ENCODE peak calls at places on chromosomes 6 and 20, in ten cellular contexts. One of them, this sample, is unnamed. For H3K4me1 and H3K9me3, the result is how much of the 10 kb centered on the place peaks cover.

GRCh38 chr6:38348366-38348765 is 291.4 kb downstream of the BTBD9 start:
- DNase-seq in SK-N-SH: no peak
- DNase-seq in kidney: no peak
- DNase-seq in right cardiac atrium: no peak
- DNase-seq in psoas muscle: no peak
- DNase-seq in uterus: no peak
- DNase-seq in right atrium auricular region: no peak
- DNase-seq in HCT116: no peak
- DNase-seq in lower lobe of right lung: no peak
- DNase-seq in adipocyte: no peak
- DNase-seq in this sample: no peak

GRCh38 chr6:99348220-99348822 is 1.2 kb downstream of the FAXC start:
- DNase-seq in SK-N-SH: peak
- DNase-seq in kidney: no peak
- DNase-seq in right cardiac atrium: no peak
- DNase-seq in psoas muscle: no peak
- DNase-seq in uterus: no peak
- DNase-seq in right atrium auricular region: no peak
- DNase-seq in HCT116: no peak
- DNase-seq in lower lobe of right lung: no peak
- DNase-seq in adipocyte: no peak
- DNase-seq in this sample: no peak

GRCh38 chr20:5136096-5136495 is 9.3 kb downstream of the CDS2 start:
- DNase-seq in SK-N-SH: no peak
- DNase-seq in kidney: no peak
- DNase-seq in right cardiac atrium: no peak
- DNase-seq in psoas muscle: no peak
- DNase-seq in uterus: no peak
- DNase-seq in right atrium auricular region: no peak
- DNase-seq in HCT116: no peak
- DNase-seq in lower lobe of right lung: no peak
- DNase-seq in adipocyte: no peak
- DNase-seq in this sample: no peak

GRCh38 chr6:54198134-54198533 is 86.9 kb downstream of the MLIP start:
- DNase-seq in SK-N-SH: no peak
- DNase-seq in kidney: no peak
- DNase-seq in right cardiac atrium: no peak
- DNase-seq in psoas muscle: no peak
- DNase-seq in uterus: no peak
- DNase-seq in right atrium auricular region: no peak
- DNase-seq in HCT116: no peak
- DNase-seq in lower lobe of right lung: no peak
- DNase-seq in adipocyte: peak
- DNase-seq in this sample: no peak

GRCh38 chr20:50728981-50729874 is 2.2 kb upstream of the PARD6B start:
- DNase-seq in SK-N-SH: no peak
- DNase-seq in kidney: peak
- DNase-seq in right cardiac atrium: no peak
- DNase-seq in psoas muscle: no peak
- DNase-seq in uterus: no peak
- DNase-seq in right atrium auricular region: peak
- DNase-seq in HCT116: peak
- DNase-seq in lower lobe of right lung: peak
- DNase-seq in adipocyte: no peak
- DNase-seq in this sample: no peak

GRCh38 chr6:151111670-151112069 is 128.1 kb upstream of the AKAP12 start:
- DNase-seq in SK-N-SH: peak
- DNase-seq in kidney: no peak
- DNase-seq in right cardiac atrium: no peak
- DNase-seq in psoas muscle: no peak
- DNase-seq in uterus: no peak
- DNase-seq in right atrium auricular region: no peak
- DNase-seq in HCT116: no peak
- DNase-seq in lower lobe of right lung: no peak
- DNase-seq in adipocyte: no peak
- DNase-seq in this sample: no peak

GRCh38 chr20:24488064-24488799 is 18.8 kb downstream of the SYNDIG1 start:
- DNase-seq in SK-N-SH: no peak
- DNase-seq in kidney: no peak
- DNase-seq in right cardiac atrium: no peak
- DNase-seq in psoas muscle: no peak
- DNase-seq in uterus: no peak
- DNase-seq in right atrium auricular region: no peak
- DNase-seq in HCT116: no peak
- DNase-seq in lower lobe of right lung: no peak
- DNase-seq in adipocyte: no peak
- DNase-seq in this sample: no peak

GRCh38 chr6:18186033-18186432 is 30.8 kb downstream of the KDM1B start:
- DNase-seq in SK-N-SH: no peak
- DNase-seq in kidney: no peak
- DNase-seq in right cardiac atrium: no peak
- DNase-seq in psoas muscle: no peak
- DNase-seq in uterus: no peak
- DNase-seq in right atrium auricular region: no peak
- DNase-seq in HCT116: no peak
- DNase-seq in lower lobe of right lung: peak
- DNase-seq in adipocyte: no peak
- DNase-seq in this sample: no peak

GRCh38 chr6:11275598-11275997 is 43.1 kb upstream of the NEDD9 start:
- DNase-seq in SK-N-SH: no peak
- DNase-seq in kidney: no peak
- DNase-seq in right cardiac atrium: no peak
- DNase-seq in psoas muscle: no peak
- DNase-seq in uterus: no peak
- DNase-seq in right atrium auricular region: no peak
- DNase-seq in HCT116: no peak
- DNase-seq in lower lobe of right lung: no peak
- DNase-seq in adipocyte: no peak
- DNase-seq in this sample: no peak

GRCh38 chr6:37359034-37359433 is 5.3 kb downstream of the RNF8 start:
- DNase-seq in SK-N-SH: no peak
- DNase-seq in kidney: no peak
- DNase-seq in right cardiac atrium: no peak
- DNase-seq in psoas muscle: no peak
- DNase-seq in uterus: no peak
- DNase-seq in right atrium auricular region: no peak
- DNase-seq in HCT116: no peak
- DNase-seq in lower lobe of right lung: no peak
- DNase-seq in adipocyte: no peak
- DNase-seq in this sample: no peak

GRCh38 chr6:118914598-118914997 is 20.4 kb downstream of the MCM9 start:
- DNase-seq in SK-N-SH: no peak
- DNase-seq in kidney: no peak
- DNase-seq in right cardiac atrium: no peak
- DNase-seq in psoas muscle: no peak
- DNase-seq in uterus: no peak
- DNase-seq in right atrium auricular region: no peak
- DNase-seq in HCT116: no peak
- DNase-seq in lower lobe of right lung: no peak
- DNase-seq in adipocyte: no peak
- DNase-seq in this sample: no peak

GRCh38 chr6:158184598-158184997 is 16.4 kb downstream of the GTF2H5 start:
- DNase-seq in SK-N-SH: no peak
- DNase-seq in kidney: no peak
- DNase-seq in right cardiac atrium: no peak
- DNase-seq in psoas muscle: no peak
- DNase-seq in uterus: no peak
- DNase-seq in right atrium auricular region: no peak
- DNase-seq in HCT116: no peak
- DNase-seq in lower lobe of right lung: no peak
- DNase-seq in adipocyte: no peak
- DNase-seq in this sample: no peak

GRCh38 chr6:113315068-113315467 is 542.1 kb upstream of the MARCKS start:
- DNase-seq in SK-N-SH: no peak
- DNase-seq in kidney: no peak
- DNase-seq in right cardiac atrium: no peak
- DNase-seq in psoas muscle: no peak
- DNase-seq in uterus: no peak
- DNase-seq in right atrium auricular region: no peak
- DNase-seq in HCT116: no peak
- DNase-seq in lower lobe of right lung: no peak
- DNase-seq in adipocyte: no peak
- DNase-seq in this sample: no peak

GRCh38 chr20:54194724-54195438 is 13.0 kb upstream of the PFDN4 start:
- DNase-seq in SK-N-SH: no peak
- DNase-seq in kidney: no peak
- DNase-seq in right cardiac atrium: no peak
- DNase-seq in psoas muscle: no peak
- DNase-seq in uterus: no peak
- DNase-seq in right atrium auricular region: no peak
- DNase-seq in HCT116: no peak
- DNase-seq in lower lobe of right lung: no peak
- DNase-seq in adipocyte: no peak
- DNase-seq in this sample: no peak

GRCh38 chr6:149089508-149089907 is 228.0 kb upstream of the TAB2 start:
- DNase-seq in SK-N-SH: no peak
- DNase-seq in kidney: no peak
- DNase-seq in right cardiac atrium: no peak
- DNase-seq in psoas muscle: no peak
- DNase-seq in uterus: no peak
- DNase-seq in right atrium auricular region: no peak
- DNase-seq in HCT116: no peak
- DNase-seq in lower lobe of right lung: no peak
- DNase-seq in adipocyte: no peak
- DNase-seq in this sample: no peak

GRCh38 chr6:4459032-4459431 is 317.2 kb upstream of the CDYL start:
- DNase-seq in SK-N-SH: no peak
- DNase-seq in kidney: no peak
- DNase-seq in right cardiac atrium: no peak
- DNase-seq in psoas muscle: no peak
- DNase-seq in uterus: peak
- DNase-seq in right atrium auricular region: peak
- DNase-seq in HCT116: no peak
- DNase-seq in lower lobe of right lung: no peak
- DNase-seq in adipocyte: peak
- DNase-seq in this sample: no peak

GRCh38 chr6:27836783-27837635 is 75.2 kb downstream of the OR2B2 start:
- DNase-seq in SK-N-SH: peak
- DNase-seq in kidney: no peak
- DNase-seq in right cardiac atrium: peak
- DNase-seq in psoas muscle: peak
- DNase-seq in uterus: peak
- DNase-seq in right atrium auricular region: peak
- DNase-seq in HCT116: peak
- DNase-seq in lower lobe of right lung: peak
- DNase-seq in adipocyte: peak
- DNase-seq in this sample: no peak

GRCh38 chr6:125752773-125753172 is 3.3 kb downstream of the HEY2 start:
- DNase-seq in SK-N-SH: no peak
- DNase-seq in kidney: no peak
- DNase-seq in right cardiac atrium: no peak
- DNase-seq in psoas muscle: no peak
- DNase-seq in uterus: no peak
- DNase-seq in right atrium auricular region: no peak
- DNase-seq in HCT116: no peak
- DNase-seq in lower lobe of right lung: no peak
- DNase-seq in adipocyte: no peak
- DNase-seq in this sample: no peak

GRCh38 chr6:125750692-125751333 is 1.4 kb downstream of the HEY2 start:
- DNase-seq in SK-N-SH: no peak
- DNase-seq in kidney: no peak
- DNase-seq in right cardiac atrium: no peak
- DNase-seq in psoas muscle: no peak
- DNase-seq in uterus: no peak
- DNase-seq in right atrium auricular region: no peak
- DNase-seq in HCT116: no peak
- DNase-seq in lower lobe of right lung: no peak
- DNase-seq in adipocyte: no peak
- DNase-seq in this sample: no peak

GRCh38 chr6:125753218-125753936 is 3.9 kb downstream of the HEY2 start:
- DNase-seq in SK-N-SH: no peak
- DNase-seq in kidney: no peak
- DNase-seq in right cardiac atrium: no peak
- DNase-seq in psoas muscle: no peak
- DNase-seq in uterus: no peak
- DNase-seq in right atrium auricular region: no peak
- DNase-seq in HCT116: peak
- DNase-seq in lower lobe of right lung: no peak
- DNase-seq in adipocyte: peak
- DNase-seq in this sample: no peak

GRCh38 chr6:125749864-125750691 is 646 bp downstream of the HEY2 start:
- DNase-seq in SK-N-SH: no peak
- DNase-seq in kidney: no peak
- DNase-seq in right cardiac atrium: peak
- DNase-seq in psoas muscle: peak
- DNase-seq in uterus: no peak
- DNase-seq in right atrium auricular region: no peak
- DNase-seq in HCT116: no peak
- DNase-seq in lower lobe of right lung: no peak
- DNase-seq in adipocyte: no peak
- DNase-seq in this sample: peak

GRCh38 chr6:125751334-125751916 is 2.0 kb downstream of the HEY2 start:
- DNase-seq in SK-N-SH: no peak
- DNase-seq in kidney: no peak
- DNase-seq in right cardiac atrium: no peak
- DNase-seq in psoas muscle: no peak
- DNase-seq in uterus: no peak
- DNase-seq in right atrium auricular region: no peak
- DNase-seq in HCT116: no peak
- DNase-seq in lower lobe of right lung: no peak
- DNase-seq in adipocyte: no peak
- DNase-seq in this sample: no peak
- H3K4me1 ChIP-seq in SK-N-SH: under half
- H3K4me1 ChIP-seq in kidney: under half
- H3K4me1 ChIP-seq in right cardiac atrium: under half
- H3K4me1 ChIP-seq in psoas muscle: under half
- H3K4me1 ChIP-seq in uterus: under half
- H3K4me1 ChIP-seq in right atrium auricular region: under half
- H3K4me1 ChIP-seq in HCT116: under half
- H3K4me1 ChIP-seq in lower lobe of right lung: under half
- H3K4me1 ChIP-seq in adipocyte: under half
- H3K4me1 ChIP-seq in this sample: under half

GRCh38 chr6:142883011-142883410 is 62.0 kb downstream of the HIVEP2 start:
- DNase-seq in SK-N-SH: no peak
- DNase-seq in kidney: no peak
- DNase-seq in right cardiac atrium: no peak
- DNase-seq in psoas muscle: no peak
- DNase-seq in uterus: no peak
- DNase-seq in right atrium auricular region: no peak
- DNase-seq in HCT116: no peak
- DNase-seq in lower lobe of right lung: no peak
- DNase-seq in adipocyte: peak
- DNase-seq in this sample: no peak
- H3K4me3 ChIP-seq in SK-N-SH: no peak
- H3K4me3 ChIP-seq in kidney: no peak
- H3K4me3 ChIP-seq in right cardiac atrium: no peak
- H3K4me3 ChIP-seq in psoas muscle: no peak
- H3K4me3 ChIP-seq in uterus: no peak
- H3K4me3 ChIP-seq in right atrium auricular region: no peak
- H3K4me3 ChIP-seq in HCT116: no peak
- H3K4me3 ChIP-seq in lower lobe of right lung: no peak
- H3K4me3 ChIP-seq in adipocyte: no peak
- H3K4me3 ChIP-seq in this sample: no peak

GRCh38 chr6:26016326-26017275 is 54.0 kb downstream of the TRIM38 start:
- DNase-seq in SK-N-SH: no peak
- DNase-seq in kidney: no peak
- DNase-seq in right cardiac atrium: peak
- DNase-seq in psoas muscle: peak
- DNase-seq in uterus: no peak
- DNase-seq in right atrium auricular region: no peak
- DNase-seq in HCT116: no peak
- DNase-seq in lower lobe of right lung: no peak
- DNase-seq in adipocyte: peak
- DNase-seq in this sample: peak
- H3K9me3 ChIP-seq in SK-N-SH: under half
- H3K9me3 ChIP-seq in kidney: under half
- H3K9me3 ChIP-seq in right cardiac atrium: under half
- H3K9me3 ChIP-seq in psoas muscle: under half
- H3K9me3 ChIP-seq in uterus: under half
- H3K9me3 ChIP-seq in right atrium auricular region: under half
- H3K9me3 ChIP-seq in HCT116: under half
- H3K9me3 ChIP-seq in lower lobe of right lung: under half
- H3K9me3 ChIP-seq in adipocyte: under half
- H3K9me3 ChIP-seq in this sample: under half

GRCh38 chr6:47097092-47097945 is 55.2 kb upstream of the ADGRF1 start:
- DNase-seq in SK-N-SH: peak
- DNase-seq in kidney: no peak
- DNase-seq in right cardiac atrium: peak
- DNase-seq in psoas muscle: peak
- DNase-seq in uterus: peak
- DNase-seq in right atrium auricular region: peak
- DNase-seq in HCT116: peak
- DNase-seq in lower lobe of right lung: peak
- DNase-seq in adipocyte: peak
- DNase-seq in this sample: peak
- H3K4me1 ChIP-seq in SK-N-SH: under half
- H3K4me1 ChIP-seq in kidney: under half
- H3K4me1 ChIP-seq in right cardiac atrium: under half
- H3K4me1 ChIP-seq in psoas muscle: under half
- H3K4me1 ChIP-seq in uterus: under half
- H3K4me1 ChIP-seq in right atrium auricular region: under half
- H3K4me1 ChIP-seq in HCT116: under half
- H3K4me1 ChIP-seq in lower lobe of right lung: under half
- H3K4me1 ChIP-seq in adipocyte: under half
- H3K4me1 ChIP-seq in this sample: under half